ENCODE peak calls at places on chromosomes 16 and 17, in four cellular contexts. T is natural killer cell, J is activated B cell treated with CpG ODN at 0.5 μM for 24 hours, R is tibial nerve. F is an unnamed sample.

GRCh38 chr16:84841787-84842300 is 22.1 kb downstream of the CRISPLD2 start:
- DNase-seq in T (no peak), J (no peak), R (no peak), F (no peak)

GRCh38 chr17:58207451-58207850 is 11.6 kb downstream of the MKS1 start:
- DNase-seq in T (no peak), J (no peak), R (no peak), F (no peak)

GRCh38 chr17:64736804-64737492 is 74.8 kb upstream of the SMURF2 start:
- DNase-seq in T (peak), J (no peak), R (no peak), F (no peak)

GRCh38 chr17:19781488-19782458 is 33.7 kb upstream of the ALDH3A1 start:
- DNase-seq in T (no peak), J (no peak), R (no peak), F (no peak)

GRCh38 chr17:2902546-2902945 is 106.3 kb downstream of the RAP1GAP2 start:
- DNase-seq in T (no peak), J (no peak), R (no peak), F (no peak)

GRCh38 chr17:70767102-70767701 is 597.9 kb downstream of the KCNJ2 start:
- DNase-seq in T (no peak), J (no peak), R (no peak), F (no peak)

GRCh38 chr17:72222571-72222970 is 101.8 kb downstream of the SOX9 start:
- DNase-seq in T (no peak), J (no peak), R (no peak), F (no peak)

GRCh38 chr16:77807-78443 is at the start of gene MPG:
- DNase-seq in T (peak), J (peak), R (peak), F (peak)

GRCh38 chr17:36941265-36942021 is 4.2 kb downstream of the LHX1 start:
- DNase-seq in T (no peak), J (no peak), R (no peak), F (no peak)

GRCh38 chr17:82611140-82612058 is 36.8 kb downstream of the WDR45B start:
- DNase-seq in T (no peak), J (no peak), R (no peak), F (no peak)

GRCh38 chr17:46216682-46217081 is 23.5 kb upstream of the KANSL1 start:
- DNase-seq in T (no peak), J (no peak), R (no peak), F (no peak)

GRCh38 chr16:48963306-48963705 is 318.3 kb downstream of the CBLN1 start:
- DNase-seq in T (no peak), J (no peak), R (no peak), F (no peak)

GRCh38 chr17:51850206-51850605 is 308.3 kb downstream of the CA10 start:
- DNase-seq in T (no peak), J (no peak), R (no peak), F (no peak)

GRCh38 chr16:74748710-74749073 is 25.9 kb downstream of the FA2H start:
- DNase-seq in T (no peak), J (no peak), R (no peak), F (no peak)

GRCh38 chr16:80317132-80318098 is 223.4 kb upstream of the DYNLRB2 start:
- DNase-seq in T (no peak), J (no peak), R (no peak), F (no peak)

GRCh38 chr17:79603771-79604170 is 7.1 kb downstream of the RBFOX3 start:
- DNase-seq in T (no peak), J (no peak), R (no peak), F (no peak)

GRCh38 chr17:50664788-50665458 is 30.2 kb downstream of the ABCC3 start:
- DNase-seq in T (no peak), J (no peak), R (no peak), F (no peak)

GRCh38 chr16:55055262-55055661 is 124.6 kb downstream of the IRX5 start:
- DNase-seq in T (no peak), J (no peak), R (no peak), F (no peak)

GRCh38 chr16:28534542-28535373 is 4.0 kb downstream of the NUPR1 start:
- DNase-seq in T (no peak), J (no peak), R (peak), F (no peak)

GRCh38 chr16:24844101-24845030 is 1.4 kb upstream of the SLC5A11 start:
- DNase-seq in T (no peak), J (no peak), R (no peak), F (no peak)

GRCh38 chr17:76014925-76015261 is 12.2 kb downstream of the EVPL start:
- DNase-seq in T (no peak), J (no peak), R (no peak), F (no peak)

GRCh38 chr16:67390816-67391423 is 2.4 kb downstream of the TPPP3 start:
- DNase-seq in T (no peak), J (no peak), R (no peak), F (no peak)

GRCh38 chr16:67388591-67388990 is 4.7 kb downstream of the TPPP3 start:
- DNase-seq in T (no peak), J (no peak), R (no peak), F (no peak)

GRCh38 chr16:67391424-67392300 is 1.6 kb downstream of the TPPP3 start:
- DNase-seq in T (no peak), J (no peak), R (no peak), F (no peak)

GRCh38 chr16:67388191-67388590 is 5.1 kb downstream of the TPPP3 start:
- DNase-seq in T (no peak), J (no peak), R (no peak), F (no peak)

DNA sequence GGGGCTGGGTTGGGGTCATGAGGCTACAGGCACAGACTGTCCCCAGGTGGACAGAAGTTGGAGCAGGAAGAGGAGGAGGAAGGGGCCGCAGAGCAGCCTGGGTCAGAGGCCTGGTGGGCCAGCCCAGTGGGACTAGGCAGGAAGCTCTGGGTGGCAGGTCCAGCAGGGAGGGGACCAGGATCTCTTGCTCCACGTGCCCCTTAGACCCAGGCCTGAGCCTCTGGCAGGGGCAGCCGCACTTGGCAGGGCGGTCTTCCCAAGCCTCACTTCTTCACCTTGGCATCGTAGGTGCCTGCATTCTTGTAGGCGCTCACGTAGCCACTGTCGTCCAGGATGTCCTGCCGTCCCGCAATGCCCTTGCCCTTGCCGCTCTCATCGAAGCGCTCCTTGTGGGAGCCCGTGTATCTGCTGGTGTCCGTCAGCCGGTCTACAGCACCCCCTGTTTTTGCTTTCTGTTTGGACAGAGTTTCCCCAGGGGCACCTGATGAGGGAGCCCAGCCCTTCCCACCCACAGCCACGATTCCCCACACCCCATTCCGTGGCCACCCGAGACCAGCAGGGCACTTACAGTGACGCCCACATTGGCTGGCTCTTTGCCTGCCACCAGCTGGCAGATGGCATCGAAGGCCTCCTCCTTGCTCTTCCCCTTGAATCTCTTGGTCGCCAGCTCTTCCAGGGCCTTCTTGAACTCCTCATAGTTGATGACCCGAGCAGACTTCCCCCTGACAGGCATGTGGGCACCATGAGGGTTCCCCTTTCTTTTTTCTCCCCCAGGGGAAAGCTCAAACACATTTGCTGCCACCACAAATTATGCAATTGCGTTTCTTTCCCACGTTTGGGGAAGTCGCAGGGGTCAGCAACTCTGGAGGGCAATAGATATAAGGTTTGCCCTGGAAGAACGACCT is 3.1 kb downstream of the TPPP3 start:
- DNase-seq in T (no peak), J (no peak), R (peak), F (no peak)
- TF ChIP-seq CTCF in T (no peak), J (no peak), R (no peak), F (no peak)

GRCh38 chr16:19601083-19601976 is 45.8 kb downstream of the VPS35L start:
- DNase-seq in T (no peak), J (no peak), R (peak), F (no peak)
- TF ChIP-seq CTCF in T (peak), J (no peak), R (peak), F (peak)

GRCh38 chr16:29899516-29900101 is at the start of gene SEZ6L2:
- DNase-seq in T (no peak), J (peak), R (peak), F (no peak)
- TF ChIP-seq CTCF in T (no peak), J (no peak), R (no peak), F (peak)

GRCh38 chr17:32298721-32299578 is 33.3 kb downstream of the RHBDL3 start:
- DNase-seq in T (no peak), J (no peak), R (no peak), F (no peak)

GRCh38 chr17:32297424-32297823 is 31.8 kb downstream of the RHBDL3 start:
- DNase-seq in T (no peak), J (no peak), R (no peak), F (no peak)

GRCh38 chr17:32297860-32298259 is 32.2 kb downstream of the RHBDL3 start:
- DNase-seq in T (no peak), J (no peak), R (no peak), F (no peak)

GRCh38 chr17:32299579-32300158 is 34.0 kb downstream of the RHBDL3 start:
- DNase-seq in T (no peak), J (no peak), R (no peak), F (no peak)

DNA sequence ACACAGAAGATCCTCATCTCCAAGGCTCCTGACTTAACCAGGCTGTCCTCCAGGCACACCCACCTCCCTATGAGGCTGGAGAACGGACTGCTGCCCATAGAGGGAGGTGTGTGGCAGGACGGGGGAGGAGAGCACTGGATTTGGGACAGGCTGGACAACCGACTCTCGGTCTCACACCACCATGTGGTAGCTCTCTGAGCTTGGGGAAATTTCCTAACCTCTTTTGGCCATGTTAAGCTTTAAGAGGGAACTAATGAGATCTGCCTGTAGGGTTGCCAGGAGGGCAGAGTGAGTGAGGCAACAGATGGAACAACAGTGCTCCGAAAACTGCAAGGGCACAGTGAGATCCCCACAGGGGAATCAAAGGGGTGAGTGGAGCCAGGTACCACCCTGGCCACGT is 32.7 kb downstream of the RHBDL3 start:
- DNase-seq in T (no peak), J (no peak), R (no peak), F (no peak)
- TF ChIP-seq CTCF in T (no peak), J (no peak), R (no peak), F (no peak)

GRCh38 chr17:73320601-73321264 is 8.9 kb upstream of the CDC42EP4 start:
- DNase-seq in T (no peak), J (no peak), R (no peak), F (no peak)

GRCh38 chr17:73323622-73324455 is 12.0 kb upstream of the CDC42EP4 start:
- DNase-seq in T (no peak), J (no peak), R (peak), F (no peak)

GRCh38 chr17:73331060-73331459 is 19.3 kb upstream of the CDC42EP4 start:
- DNase-seq in T (no peak), J (no peak), R (no peak), F (no peak)

GRCh38 chr17:73324711-73325526 is 13.1 kb upstream of the CDC42EP4 start:
- DNase-seq in T (no peak), J (no peak), R (no peak), F (no peak)

GRCh38 chr17:73325527-73325842 is 13.7 kb upstream of the CDC42EP4 start:
- DNase-seq in T (no peak), J (no peak), R (peak), F (no peak)
- TF ChIP-seq CTCF in T (no peak), J (no peak), R (peak), F (no peak)